ENCODE peak calls at places on chromosomes 4 and X, in nine cellular contexts. Q, F, O, W, C, T, H, M and J are unnamed samples.

GRCh38 chr4:107183155-107183774 is 147.2 kb upstream of the DKK2 start:
- DNase-seq in Q (no peak), F (peak; percentile 16), O (peak; percentile 71), W (no peak), C (peak; percentile 47), T (peak; percentile 61), H (peak; percentile 66), M (no peak), J (no peak)

GRCh38 chr4:110344165-110344564 is 131.8 kb upstream of the ENPEP start:
- DNase-seq in Q (no peak), F (no peak), O (peak; percentile 40), W (no peak), C (no peak), T (no peak), H (no peak), M (no peak), J (no peak)

GRCh38 chrX:45888518-45888917 is 656.7 kb downstream of the ZNF674 start:
- DNase-seq in Q (no peak), F (no peak), O (no peak), W (no peak), C (no peak), T (no peak), H (no peak), M (no peak), J (no peak)

GRCh38 chr4:102791318-102791835 is 30.6 kb upstream of the MANBA start:
- DNase-seq in Q (no peak), F (no peak), O (no peak), W (no peak), C (no peak), T (no peak), H (no peak), M (no peak), J (no peak)

GRCh38 chr4:95979961-95980876 is 140.3 kb downstream of the PDHA2 start:
- DNase-seq in Q (no peak), F (peak; percentile 14), O (peak; percentile 88), W (no peak), C (no peak), T (no peak), H (no peak), M (no peak), J (no peak)

GRCh38 chr4:7391637-7392437 is 42.9 kb downstream of the PSAPL1 start:
- DNase-seq in Q (no peak), F (no peak), O (no peak), W (no peak), C (no peak), T (no peak), H (no peak), M (peak; percentile 72), J (no peak)

GRCh38 chrX:572490-573124 is 58.0 kb upstream of the SHOX start:
- DNase-seq in Q (no peak), F (no peak), O (no peak), W (no peak), C (no peak), T (no peak), H (no peak), M (no peak), J (no peak)

GRCh38 chrX:31227250-31227649 is 155.4 kb upstream of the FTHL17 start:
- DNase-seq in Q (no peak), F (no peak), O (no peak), W (no peak), C (no peak), T (peak; percentile 88), H (no peak), M (no peak), J (no peak)

GRCh38 chr4:47533689-47534347 is 48.7 kb downstream of the ATP10D start:
- DNase-seq in Q (no peak), F (no peak), O (no peak), W (no peak), C (no peak), T (peak; percentile 69), H (peak; percentile 26), M (no peak), J (no peak)

GRCh38 chr4:55592014-55592413 is at the start of gene PDCL2:
- DNase-seq in Q (no peak), F (no peak), O (no peak), W (no peak), C (no peak), T (no peak), H (no peak), M (no peak), J (no peak)

GRCh38 chrX:10725071-10725470 is 104.7 kb upstream of the MID1 start:
- DNase-seq in Q (no peak), F (no peak), O (no peak), W (no peak), C (no peak), T (no peak), H (no peak), M (no peak), J (no peak)

GRCh38 chrX:97030947-97031346 is 147.2 kb downstream of the RPA4 start:
- DNase-seq in Q (no peak), F (no peak), O (no peak), W (no peak), C (no peak), T (no peak), H (no peak), M (no peak), J (no peak)

GRCh38 chrX:13373027-13373806 is 53.4 kb upstream of the ATXN3L start:
- DNase-seq in Q (no peak), F (no peak), O (no peak), W (no peak), C (peak; percentile 52), T (peak; percentile 74), H (peak; percentile 57), M (no peak), J (no peak)

GRCh38 chr4:44662623-44663006 is 11.2 kb upstream of the YIPF7 start:
- DNase-seq in Q (no peak), F (no peak), O (no peak), W (no peak), C (no peak), T (no peak), H (peak; percentile 6), M (no peak), J (no peak)

DNA sequence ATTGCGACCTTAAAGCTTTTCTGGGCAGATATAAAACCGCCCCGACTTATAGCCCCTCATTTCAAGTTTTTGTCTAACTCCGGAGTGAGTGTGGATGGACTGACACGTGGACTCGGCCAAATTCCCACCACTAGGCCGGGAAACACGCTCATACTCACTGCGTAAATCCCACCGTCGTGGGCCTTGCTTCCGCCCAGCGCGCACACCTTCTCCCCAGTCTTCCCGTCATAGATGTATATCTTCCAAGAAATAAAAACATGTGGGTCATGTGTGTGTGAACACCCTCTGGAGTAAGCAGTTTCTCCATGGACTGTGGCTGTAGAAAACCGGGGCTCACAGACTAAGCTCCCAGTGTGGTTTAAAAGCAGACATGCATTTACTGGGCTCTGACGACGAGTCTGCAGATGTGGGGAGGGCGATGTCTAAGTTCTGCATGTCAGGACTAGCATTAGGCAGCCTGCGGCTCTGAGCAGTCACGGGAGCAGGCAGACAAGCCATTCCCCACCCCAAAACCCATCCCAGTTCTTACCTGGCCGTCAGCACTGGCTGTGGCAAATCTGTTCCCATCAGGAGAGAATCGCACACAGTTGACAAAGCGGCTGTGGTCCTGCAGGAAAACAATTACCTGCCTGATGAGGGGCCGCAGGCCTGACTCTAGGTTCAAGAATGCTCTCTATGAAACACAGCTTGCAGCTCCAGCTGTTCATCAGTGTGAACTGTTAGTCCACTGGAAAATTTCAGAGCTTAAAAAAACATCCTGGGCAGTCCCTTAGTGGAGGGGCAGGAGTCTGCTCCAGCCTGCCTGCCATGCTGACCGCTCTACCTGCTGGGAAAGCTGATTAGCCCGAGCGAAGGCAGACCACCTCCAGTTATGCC is 28.2 kb downstream of the WDR1 start:
- DNase-seq in Q (peak; percentile 27), F (no peak), O (no peak), W (no peak), C (peak; percentile 93), T (no peak), H (peak; percentile 84), M (no peak), J (no peak)
- TF ChIP-seq CTCF in Q (no peak), F (no peak), O (no peak), W (no peak), C (no peak), T (no peak), H (no peak), M (no peak), J (no peak)

GRCh38 chrX:117982702-117983392 is 133.8 kb downstream of the KLHL13 start:
- DNase-seq in Q (no peak), F (no peak), O (peak; percentile 2), W (no peak), C (no peak), T (no peak), H (no peak), M (no peak), J (no peak)

GRCh38 chrX:117989512-117989911 is 127.1 kb downstream of the KLHL13 start:
- DNase-seq in Q (no peak), F (no peak), O (no peak), W (no peak), C (peak; percentile 46), T (peak; percentile 47), H (peak; percentile 59), M (no peak), J (no peak)

GRCh38 chrX:117990438-117990837 is 126.2 kb downstream of the KLHL13 start:
- DNase-seq in Q (no peak), F (no peak), O (no peak), W (no peak), C (peak; percentile 85), T (peak; percentile 75), H (peak; percentile 85), M (no peak), J (no peak)

GRCh38 chrX:117987376-117987775 is 129.2 kb downstream of the KLHL13 start:
- DNase-seq in Q (no peak), F (no peak), O (no peak), W (no peak), C (no peak), T (peak; percentile 64), H (no peak), M (no peak), J (no peak)

GRCh38 chrX:117985241-117985640 is 131.4 kb downstream of the KLHL13 start:
- DNase-seq in Q (no peak), F (no peak), O (peak; percentile 42), W (no peak), C (no peak), T (no peak), H (peak; percentile 5), M (no peak), J (no peak)
- TF ChIP-seq CTCF in Q (no peak), F (peak; percentile 21), O (no peak), W (no peak), C (peak; percentile 48), T (no peak), H (peak; percentile 22), M (no peak), J (peak; percentile 35)

GRCh38 chr4:86223472-86223871 is 136.4 kb downstream of the MAPK10 start:
- DNase-seq in Q (no peak), F (no peak), O (no peak), W (no peak), C (peak; percentile 19), T (peak; percentile 46), H (peak; percentile 33), M (no peak), J (no peak)
- TF ChIP-seq CTCF in Q (peak; percentile 35), F (peak; percentile 12), O (peak; percentile 70), W (peak; percentile 43), C (peak; percentile 76), T (peak; percentile 57), H (peak; percentile 71), M (no peak), J (peak; percentile 47)

GRCh38 chrX:129316461-129316860 is 206.8 kb downstream of the SMARCA1 start:
- DNase-seq in Q (no peak), F (no peak), O (no peak), W (no peak), C (no peak), T (no peak), H (no peak), M (no peak), J (no peak)

GRCh38 chrX:129323115-129323514 is 200.2 kb downstream of the SMARCA1 start:
- DNase-seq in Q (no peak), F (no peak), O (no peak), W (no peak), C (no peak), T (peak; percentile 52), H (no peak), M (no peak), J (no peak)

GRCh38 chrX:129318375-129318774 is 204.9 kb downstream of the SMARCA1 start:
- DNase-seq in Q (no peak), F (no peak), O (peak; percentile 0), W (no peak), C (peak; percentile 1), T (peak; percentile 7), H (peak; percentile 13), M (no peak), J (no peak)
- TF ChIP-seq CTCF in Q (peak; percentile 30), F (peak; percentile 8), O (peak; percentile 28), W (no peak), C (peak; percentile 37), T (no peak), H (no peak), M (no peak), J (peak; percentile 48)